ENCODE peak calls at places on chromosomes 2 and 18, in ten cellular contexts. U is neural crest cell, J is WTC11, M is GM06990, L is endothelial cell, X is AG04449, O is upper lobe of right lung, T is dorsolateral prefrontal cortex, B is gastrocnemius medialis, V is glutamatergic neuron. D is an unnamed sample.

GRCh38 chr18:34330308-34330707 is 105.6 kb upstream of the NOL4 start:
- DNase-seq in U (no peak), J (no peak), M (no peak), L (no peak), X (no peak), O (no peak), T (no peak), B (no peak), V (no peak), D (no peak)

GRCh38 chr18:13141209-13141608 is 77.4 kb upstream of the LDLRAD4 start:
- DNase-seq in U (no peak), J (no peak), M (no peak), L (no peak), X (no peak), O (no peak), T (no peak), B (no peak), V (no peak), D (no peak)

GRCh38 chr2:117980783-117981676 is 32.8 kb downstream of the CCDC93 start:
- DNase-seq in U (no peak), J (no peak), M (no peak), L (no peak), X (peak), O (no peak), T (no peak), B (no peak), V (no peak), D (no peak)

GRCh38 chr2:96102596-96103387 is 13.6 kb downstream of the ADRA2B start:
- DNase-seq in U (no peak), J (peak), M (no peak), L (no peak), X (no peak), O (peak), T (peak), B (peak), V (peak), D (peak)

GRCh38 chr18:74507120-74507881 is 11.1 kb downstream of the CNDP2 start:
- DNase-seq in U (no peak), J (no peak), M (no peak), L (no peak), X (no peak), O (no peak), T (no peak), B (no peak), V (no peak), D (no peak)

GRCh38 chr2:88006912-88007439 is 9.4 kb downstream of the RNU2-63P start:
- DNase-seq in U (no peak), J (peak), M (no peak), L (no peak), X (no peak), O (no peak), T (no peak), B (no peak), V (peak), D (no peak)

GRCh38 chr2:204019572-204020501 is 83.3 kb downstream of the ICOS start:
- DNase-seq in U (no peak), J (no peak), M (no peak), L (no peak), X (no peak), O (no peak), T (no peak), B (no peak), V (no peak), D (peak)

GRCh38 chr2:140552634-140553033 is 1578.2 kb downstream of the LRP1B start:
- DNase-seq in U (no peak), J (no peak), M (no peak), L (no peak), X (no peak), O (no peak), T (no peak), B (no peak), V (no peak), D (no peak)

GRCh38 chr2:44778221-44778654 is 163.3 kb upstream of the SIX3 start:
- DNase-seq in U (no peak), J (peak), M (peak), L (peak), X (no peak), O (no peak), T (no peak), B (no peak), V (peak), D (no peak)

GRCh38 chr2:46097714-46098480 is 199.3 kb upstream of the EPAS1 start:
- DNase-seq in U (no peak), J (no peak), M (no peak), L (no peak), X (peak), O (no peak), T (no peak), B (peak), V (no peak), D (peak)

GRCh38 chr18:24071029-24071428 is 56.5 kb downstream of the TTC39C start:
- DNase-seq in U (no peak), J (no peak), M (no peak), L (no peak), X (no peak), O (no peak), T (no peak), B (no peak), V (no peak), D (no peak)

GRCh38 chr2:230600881-230601280 is 111.8 kb upstream of the CAB39 start:
- DNase-seq in U (no peak), J (no peak), M (no peak), L (no peak), X (no peak), O (no peak), T (no peak), B (no peak), V (no peak), D (no peak)

GRCh38 chr18:5538541-5538940 is 5.3 kb downstream of the EPB41L3 start:
- DNase-seq in U (no peak), J (no peak), M (no peak), L (no peak), X (no peak), O (no peak), T (no peak), B (no peak), V (no peak), D (no peak)

GRCh38 chr2:230552181-230552580 is 136.2 kb downstream of the SP100 start:
- DNase-seq in U (no peak), J (no peak), M (no peak), L (no peak), X (no peak), O (no peak), T (no peak), B (no peak), V (no peak), D (no peak)

GRCh38 chr2:24514820-24515219 is 23.8 kb downstream of the NCOA1 start:
- DNase-seq in U (no peak), J (no peak), M (no peak), L (no peak), X (no peak), O (no peak), T (no peak), B (no peak), V (no peak), D (no peak)

GRCh38 chr2:37614061-37614802 is 57.2 kb downstream of the CDC42EP3 start:
- DNase-seq in U (no peak), J (no peak), M (no peak), L (no peak), X (no peak), O (no peak), T (no peak), B (no peak), V (no peak), D (no peak)

GRCh38 chr2:46873632-46874068 is 42.0 kb downstream of the MCFD2 start:
- DNase-seq in U (no peak), J (no peak), M (no peak), L (no peak), X (peak), O (peak), T (no peak), B (peak), V (no peak), D (peak)

DNA sequence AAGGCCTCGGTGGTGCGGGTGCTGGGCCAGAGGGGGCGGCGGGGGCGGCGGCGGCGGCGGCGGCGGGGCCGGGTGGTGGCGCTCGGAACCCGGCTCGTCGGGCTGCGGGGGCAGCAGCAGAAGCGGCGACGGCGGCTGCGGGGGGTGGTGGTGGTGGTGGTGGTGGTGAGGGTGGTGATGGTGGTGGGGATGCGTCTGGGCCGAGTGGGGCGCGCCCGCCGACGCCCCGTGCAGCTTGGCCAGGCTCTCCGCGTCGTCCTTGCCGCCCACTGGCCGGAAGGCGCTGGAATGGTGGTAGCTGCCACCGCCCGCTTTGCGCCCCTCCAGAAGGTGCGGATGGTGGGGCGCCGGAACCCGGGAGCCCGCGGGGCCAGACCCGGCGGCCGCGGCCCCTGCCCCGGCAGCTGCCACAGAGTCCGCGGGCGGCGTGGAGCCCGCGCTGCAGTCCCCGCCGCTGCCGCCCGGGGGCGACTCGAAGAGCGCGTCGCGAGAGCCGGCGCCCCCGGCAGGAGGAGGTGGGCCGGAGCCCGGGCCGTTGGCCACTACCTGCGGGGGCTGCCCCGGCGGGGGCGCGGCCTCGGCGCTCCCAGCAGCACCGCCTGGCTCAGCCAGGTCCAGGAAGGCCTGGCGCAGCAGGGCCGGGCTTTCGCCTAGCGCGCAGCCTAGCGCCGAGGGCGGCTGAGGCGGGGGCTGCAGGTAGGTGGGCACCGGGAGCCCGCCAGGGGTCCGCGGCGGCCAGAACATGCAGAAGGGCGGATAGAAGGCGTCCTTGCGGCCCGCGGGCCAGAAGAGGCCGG is 4.2 kb downstream of the SKOR2 start:
- DNase-seq in U (peak), J (peak), M (no peak), L (peak), X (no peak), O (no peak), T (no peak), B (no peak), V (peak), D (no peak)
- TF ChIP-seq CTCF in U (peak), J (peak), M (no peak), L (peak), X (peak), O (no peak), T (peak), B (peak), V (peak), D (no peak)

DNA sequence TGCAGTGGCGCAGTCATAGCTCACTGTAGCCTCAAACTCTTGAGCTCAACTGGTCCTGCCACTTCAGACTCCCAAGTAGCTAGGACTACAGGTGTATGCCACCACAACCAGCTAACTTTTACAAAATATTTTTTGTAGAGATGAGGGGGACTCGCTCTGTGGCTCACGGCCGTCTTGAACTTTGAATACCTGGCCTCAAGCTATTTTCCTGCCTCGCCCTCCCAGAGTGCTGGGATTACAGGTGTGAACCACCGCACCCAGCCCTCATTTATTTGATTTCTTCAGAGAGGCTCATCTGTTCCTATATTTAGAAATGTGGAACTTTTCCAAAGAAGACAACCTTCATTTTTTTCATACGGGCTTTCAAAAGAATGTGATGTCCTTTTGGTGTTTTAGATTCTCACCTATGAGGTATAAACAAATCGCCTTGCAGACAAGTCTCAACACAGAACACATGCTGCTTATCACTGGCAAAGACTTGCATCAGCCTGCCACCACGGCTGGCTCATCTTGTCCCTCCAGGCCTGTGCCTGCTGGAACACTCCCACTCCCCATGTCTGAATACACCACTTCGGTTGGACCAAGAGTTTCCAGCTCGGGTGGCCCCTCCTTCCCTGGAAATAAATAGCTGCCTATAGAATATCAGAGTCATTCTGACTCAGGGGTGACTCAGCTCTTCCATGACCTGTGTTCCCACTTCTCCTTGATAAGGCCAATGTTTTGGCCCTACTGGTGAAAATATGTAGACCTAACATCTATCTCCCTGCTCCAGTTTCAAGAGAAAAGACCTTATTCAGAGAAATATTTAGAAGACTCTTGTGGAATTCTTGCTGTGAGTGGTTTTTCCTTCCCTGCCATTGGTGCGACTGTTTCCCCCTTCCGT is 202.6 kb downstream of the TGIF1 start:
- DNase-seq in U (peak), J (no peak), M (no peak), L (no peak), X (peak), O (no peak), T (peak), B (no peak), V (no peak), D (peak)
- TF ChIP-seq CTCF in U (peak), J (no peak), M (no peak), L (no peak), X (no peak), O (no peak), T (no peak), B (no peak), V (no peak), D (peak)

GRCh38 chr2:101399001-101399794 is 11.9 kb upstream of the CREG2 start:
- DNase-seq in U (no peak), J (peak), M (no peak), L (no peak), X (no peak), O (no peak), T (no peak), B (no peak), V (peak), D (no peak)

GRCh38 chr2:101400048-101400447 is 12.7 kb upstream of the CREG2 start:
- DNase-seq in U (no peak), J (no peak), M (no peak), L (no peak), X (no peak), O (no peak), T (no peak), B (no peak), V (no peak), D (no peak)

GRCh38 chr2:101401316-101401660 is 14.0 kb upstream of the CREG2 start:
- DNase-seq in U (no peak), J (no peak), M (no peak), L (no peak), X (no peak), O (no peak), T (no peak), B (no peak), V (no peak), D (no peak)

GRCh38 chr2:101401906-101402305 is 14.6 kb upstream of the CREG2 start:
- DNase-seq in U (no peak), J (no peak), M (no peak), L (no peak), X (no peak), O (no peak), T (no peak), B (no peak), V (no peak), D (no peak)

GRCh38 chr2:101400516-101401315 is 13.4 kb upstream of the CREG2 start:
- DNase-seq in U (no peak), J (no peak), M (no peak), L (no peak), X (no peak), O (no peak), T (no peak), B (no peak), V (no peak), D (no peak)
- TF ChIP-seq CTCF in U (no peak), J (no peak), M (no peak), L (no peak), X (no peak), O (no peak), T (no peak), B (no peak), V (no peak), D (no peak)

GRCh38 chr2:232523682-232524597 is 2.0 kb upstream of the CHRND start:
- DNase-seq in U (peak), J (peak), M (no peak), L (peak), X (no peak), O (no peak), T (peak), B (no peak), V (peak), D (no peak)
- TF ChIP-seq CTCF in U (peak), J (no peak), M (peak), L (peak), X (peak), O (no peak), T (peak), B (no peak), V (peak), D (peak)

GRCh38 chr2:227477291-227477690 is 5.3 kb downstream of the AGFG1 start:
- DNase-seq in U (no peak), J (no peak), M (no peak), L (no peak), X (no peak), O (no peak), T (no peak), B (no peak), V (no peak), D (no peak)
- TF ChIP-seq CTCF in U (no peak), J (no peak), M (no peak), L (no peak), X (no peak), O (no peak), T (no peak), B (no peak), V (no peak), D (no peak)

GRCh38 chr18:3279201-3280185 is 17.6 kb downstream of the MYL12B start:
- DNase-seq in U (no peak), J (no peak), M (peak), L (no peak), X (no peak), O (no peak), T (no peak), B (no peak), V (no peak), D (no peak)
- TF ChIP-seq CTCF in U (no peak), J (no peak), M (no peak), L (no peak), X (no peak), O (no peak), T (no peak), B (no peak), V (no peak), D (no peak)

DNA sequence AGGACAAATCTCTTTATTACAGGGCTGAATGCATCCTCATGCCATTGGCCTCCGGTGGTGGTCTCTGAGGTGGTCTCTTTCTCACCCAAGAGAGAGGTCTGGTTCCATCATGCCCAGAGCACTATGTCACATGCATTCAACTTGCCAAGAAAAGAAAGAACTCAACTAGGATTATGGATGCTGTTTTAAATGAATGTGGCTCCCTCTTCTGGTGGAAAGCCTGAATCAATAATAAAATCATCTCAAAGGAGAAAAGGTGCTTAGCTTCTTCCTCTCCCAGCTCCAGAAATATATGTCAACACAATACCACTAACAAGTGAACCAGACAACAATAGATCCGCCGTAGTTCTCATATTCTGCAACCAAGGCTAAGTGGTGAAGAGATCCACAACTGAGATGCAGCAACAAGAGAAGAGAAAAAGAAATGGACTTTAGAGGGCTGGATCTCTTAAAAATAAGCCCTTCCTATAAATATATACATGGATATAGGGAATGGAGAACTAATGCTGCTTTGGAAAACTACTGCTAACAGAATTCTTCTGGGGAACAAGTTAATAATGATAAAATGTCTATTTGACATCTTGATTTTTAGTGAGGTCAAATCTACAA is 396.8 kb downstream of the NCKAP5 start:
- DNase-seq in U (peak), J (no peak), M (no peak), L (peak), X (no peak), O (no peak), T (no peak), B (no peak), V (no peak), D (no peak)
- TF ChIP-seq CTCF in U (peak), J (peak), M (peak), L (peak), X (peak), O (peak), T (peak), B (no peak), V (peak), D (peak)

DNA sequence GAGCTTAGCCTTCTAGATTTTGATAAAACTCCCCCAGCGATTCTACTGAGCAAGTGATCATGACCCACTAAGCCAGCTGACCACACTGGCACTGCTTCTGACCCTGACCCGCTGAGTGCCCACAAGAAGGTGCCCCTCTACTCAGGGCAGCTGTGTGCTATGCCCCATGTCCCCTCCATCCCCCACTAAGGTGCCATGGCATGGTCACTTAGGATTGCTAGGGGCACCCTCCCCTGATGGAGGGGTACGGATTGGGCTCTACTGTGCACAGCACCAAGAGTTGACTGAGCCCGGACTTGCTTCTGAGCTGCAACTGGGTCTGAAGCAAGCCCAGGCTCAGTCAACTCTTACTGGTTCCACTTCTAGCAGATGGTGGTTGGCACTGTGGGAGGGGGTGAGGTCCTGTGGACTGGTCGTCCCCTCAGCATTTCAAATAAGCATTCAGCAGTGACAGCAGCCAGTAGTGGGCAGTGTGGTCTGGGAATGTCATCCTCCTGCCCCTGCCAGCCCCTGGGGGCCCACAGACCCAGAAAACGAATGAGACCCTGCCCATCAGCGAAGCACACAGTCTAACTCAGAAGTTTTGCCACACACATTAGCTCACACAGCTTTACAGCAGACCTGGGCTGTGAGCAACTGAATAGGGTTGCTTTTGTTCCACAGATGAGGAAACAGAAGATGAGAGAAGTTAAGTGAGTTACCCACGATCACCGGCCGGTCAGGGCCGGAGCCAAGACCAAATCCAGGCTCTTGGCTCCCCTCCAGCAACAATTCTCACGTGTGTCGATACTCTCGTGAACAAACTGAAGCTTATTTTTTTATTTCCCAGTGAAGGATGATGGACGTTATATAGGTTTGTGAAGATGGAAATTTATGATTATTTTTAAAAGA is 52.1 kb upstream of the FOSL2 start:
- DNase-seq in U (no peak), J (no peak), M (no peak), L (no peak), X (no peak), O (peak), T (no peak), B (no peak), V (no peak), D (no peak)
- TF ChIP-seq CTCF in U (no peak), J (no peak), M (no peak), L (no peak), X (no peak), O (no peak), T (no peak), B (no peak), V (no peak), D (no peak)

GRCh38 chr2:238280083-238280816 is 8.2 kb downstream of the PER2 start:
- DNase-seq in U (no peak), J (no peak), M (no peak), L (no peak), X (no peak), O (no peak), T (no peak), B (no peak), V (no peak), D (no peak)

GRCh38 chr2:238279324-238279682 is 9.1 kb downstream of the PER2 start:
- DNase-seq in U (no peak), J (no peak), M (no peak), L (no peak), X (no peak), O (no peak), T (no peak), B (no peak), V (no peak), D (peak)

GRCh38 chr2:238278626-238279323 is 9.6 kb downstream of the PER2 start:
- DNase-seq in U (no peak), J (no peak), M (no peak), L (no peak), X (no peak), O (no peak), T (no peak), B (no peak), V (no peak), D (no peak)

GRCh38 chr2:238274152-238274865 is 14.1 kb downstream of the PER2 start:
- DNase-seq in U (no peak), J (no peak), M (no peak), L (no peak), X (no peak), O (no peak), T (no peak), B (no peak), V (peak), D (no peak)

GRCh38 chr2:238277695-238278094 is 10.7 kb downstream of the PER2 start:
- DNase-seq in U (no peak), J (peak), M (no peak), L (no peak), X (no peak), O (no peak), T (no peak), B (no peak), V (peak), D (no peak)
- TF ChIP-seq CTCF in U (peak), J (no peak), M (no peak), L (no peak), X (no peak), O (no peak), T (no peak), B (no peak), V (peak), D (no peak)